ENCODE peak calls at places on chromosome 5, in seven cellular contexts. R is astrocyte of the spinal cord, H is mesothelial cell of epicardium, U is epithelial cell of esophagus, W is progenitor cell of endocrine pancreas, E is fibroblast of lung, G is A549. I is an unnamed sample.

GRCh38 chr5:55429707-55430253 is 105.0 kb downstream of the PLPP1 start:
- DNase-seq in R (no peak), H (no peak), U (no peak), W (no peak), E (no peak), G (no peak), I (no peak)

GRCh38 chr5:100840769-100841168 is 62.3 kb downstream of the ST8SIA4 start:
- DNase-seq in R (no peak), H (no peak), U (no peak), W (no peak), E (no peak), G (no peak), I (no peak)

GRCh38 chr5:172178301-172179031 is 9.6 kb downstream of the STK10 start:
- DNase-seq in R (no peak), H (no peak), U (no peak), W (no peak), E (no peak), G (no peak), I (no peak)

GRCh38 chr5:1096792-1097191 is 15.1 kb downstream of the SLC12A7 start:
- DNase-seq in R (no peak), H (no peak), U (no peak), W (no peak), E (no peak), G (no peak), I (no peak)

GRCh38 chr5:149581192-149581861 is at the start of gene ARHGEF37:
- DNase-seq in R (peak), H (peak), U (peak), W (peak), E (peak), G (no peak), I (peak)

GRCh38 chr5:113487779-113488644 is at the start of gene MCC:
- DNase-seq in R (peak), H (peak), U (peak), W (peak), E (peak), G (peak), I (peak)

GRCh38 chr5:136087961-136088871 is 44.4 kb upstream of the SMAD5 start:
- DNase-seq in R (no peak), H (no peak), U (peak), W (no peak), E (peak), G (no peak), I (no peak)

GRCh38 chr5:172973127-172973916 is 10.2 kb upstream of the ATP6V0E1 start:
- DNase-seq in R (peak), H (no peak), U (no peak), W (no peak), E (peak), G (no peak), I (no peak)

GRCh38 chr5:159971931-159972461 is 36.9 kb upstream of the TTC1 start:
- DNase-seq in R (no peak), H (peak), U (peak), W (peak), E (no peak), G (no peak), I (peak)

GRCh38 chr5:176360894-176361436 is 599 bp downstream of the KIAA1191 start:
- DNase-seq in R (no peak), H (no peak), U (peak), W (peak), E (no peak), G (peak), I (no peak)

GRCh38 chr5:167488371-167488770 is 803.1 kb upstream of the WWC1 start:
- DNase-seq in R (no peak), H (no peak), U (no peak), W (no peak), E (no peak), G (no peak), I (no peak)

GRCh38 chr5:142512680-142513042 is 173.2 kb downstream of the FGF1 start:
- DNase-seq in R (peak), H (no peak), U (peak), W (no peak), E (peak), G (no peak), I (no peak)

GRCh38 chr5:157714480-157714879 is 16.7 kb upstream of the THG1L start:
- DNase-seq in R (no peak), H (no peak), U (peak), W (no peak), E (no peak), G (no peak), I (no peak)

GRCh38 chr5:78320461-78320860 is 26.0 kb upstream of the AP3B1 start:
- DNase-seq in R (peak), H (no peak), U (peak), W (no peak), E (peak), G (no peak), I (peak)

DNA sequence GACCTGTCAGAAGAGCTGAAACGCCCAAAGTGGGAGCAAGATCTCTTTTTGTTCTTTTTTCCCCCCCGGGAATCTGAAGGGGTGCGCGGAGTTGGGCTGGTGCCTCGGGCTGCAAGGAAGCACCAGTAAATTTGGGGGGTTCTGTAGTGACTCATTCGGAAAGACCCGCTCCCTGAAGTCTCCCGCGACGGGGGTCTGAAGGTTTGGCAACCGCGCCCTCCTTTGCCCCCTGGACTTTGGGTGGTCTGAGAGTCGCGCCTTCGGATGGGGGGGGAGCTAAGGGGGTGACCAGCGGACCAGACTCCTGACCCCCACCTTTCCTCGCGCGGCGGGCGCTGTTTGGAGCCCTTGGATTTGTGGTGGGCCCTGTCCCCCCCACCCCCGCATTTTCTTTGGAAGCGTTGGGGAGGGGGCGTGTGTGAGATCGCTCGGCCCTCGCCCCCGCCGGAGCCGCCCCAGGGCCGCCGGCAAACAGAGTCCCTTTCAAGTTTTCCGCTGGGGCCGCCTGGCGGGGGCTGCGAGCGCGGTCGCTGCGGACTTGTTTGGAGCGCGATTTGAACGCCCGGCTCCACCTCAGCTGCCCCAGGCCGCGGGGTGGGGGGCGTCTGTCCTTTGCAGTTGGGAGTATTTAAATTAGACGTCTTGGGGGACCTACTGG is 2.0 kb downstream of the CXXC5 start:
- DNase-seq in R (peak), H (no peak), U (no peak), W (no peak), E (no peak), G (no peak), I (no peak)
- TF ChIP-seq CTCF in R (peak), H (peak), U (no peak), W (peak), E (peak), G (no peak), I (peak)

GRCh38 chr5:122078116-122078865 is at the start of gene LOX:
- DNase-seq in R (peak), H (no peak), U (peak), W (peak), E (peak), G (no peak), I (peak)
- TF ChIP-seq CTCF in R (no peak), H (no peak), U (no peak), W (no peak), E (no peak), G (no peak), I (no peak)

DNA sequence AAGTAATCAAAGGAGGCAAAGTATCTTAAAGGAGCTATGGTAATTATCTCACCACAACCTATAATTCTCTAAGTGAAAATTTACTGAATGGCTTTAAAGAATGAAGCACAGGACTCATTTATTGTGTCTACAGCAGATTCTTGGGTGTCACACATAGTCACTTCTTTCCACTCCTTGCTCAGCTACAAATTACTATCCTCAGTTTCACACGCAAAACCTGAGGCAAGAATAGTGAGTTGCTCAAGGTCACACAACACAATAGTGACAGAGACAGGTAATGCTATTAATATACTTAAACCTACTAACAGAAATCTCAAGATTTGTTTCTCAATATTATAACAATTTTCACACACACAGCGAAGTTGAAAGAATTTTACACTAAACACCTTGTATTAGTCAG is 120.9 kb upstream of the STK32A start:
- DNase-seq in R (no peak), H (no peak), U (no peak), W (no peak), E (no peak), G (no peak), I (no peak)
- TF ChIP-seq CTCF in R (no peak), H (no peak), U (no peak), W (no peak), E (no peak), G (no peak), I (no peak)

DNA sequence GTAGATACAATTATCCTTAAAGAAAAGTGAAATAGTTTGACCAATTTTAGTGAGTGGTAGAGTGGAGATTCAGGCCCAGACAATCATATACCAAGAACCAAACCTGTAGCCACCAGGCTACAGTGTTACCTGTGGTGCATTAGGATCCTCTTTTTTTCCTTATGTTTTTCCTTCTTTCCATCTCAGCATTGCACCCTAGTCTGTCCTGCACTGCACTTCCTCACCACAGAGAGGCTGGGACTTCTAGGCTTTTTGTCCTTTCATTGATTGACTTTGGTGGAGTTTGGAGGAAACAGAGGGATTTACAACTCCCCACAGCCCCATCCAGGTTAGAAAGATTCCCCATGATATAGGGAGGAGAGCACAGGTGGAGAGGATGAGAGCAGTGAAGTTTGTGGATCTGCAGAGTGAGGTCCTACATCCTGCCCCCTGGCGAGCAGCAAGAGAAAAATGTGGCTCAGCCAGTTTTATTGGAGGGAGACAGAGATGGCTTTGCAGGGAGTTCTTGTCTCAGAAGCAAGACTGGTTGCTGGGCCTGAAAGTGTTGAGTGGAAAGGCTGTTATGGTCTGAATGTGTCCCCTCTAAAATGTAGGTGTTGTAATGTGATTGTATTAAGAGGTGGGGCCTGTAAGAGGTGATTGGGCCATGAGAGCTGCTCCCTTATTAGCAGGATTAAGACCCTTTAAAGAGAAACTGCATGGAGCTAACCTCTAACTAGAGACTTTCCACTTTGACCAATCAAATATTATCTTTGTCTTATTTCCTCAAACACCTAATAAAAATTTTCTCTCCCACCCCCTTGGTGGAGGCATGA is 36.2 kb downstream of the KIF4B start:
- DNase-seq in R (peak), H (no peak), U (peak), W (no peak), E (no peak), G (no peak), I (no peak)
- TF ChIP-seq CTCF in R (peak), H (no peak), U (peak), W (peak), E (peak), G (peak), I (peak)

GRCh38 chr5:147397616-147398015 is 112.3 kb downstream of the DPYSL3 start:
- DNase-seq in R (no peak), H (no peak), U (no peak), W (no peak), E (no peak), G (no peak), I (no peak)
- TF ChIP-seq CTCF in R (peak), H (no peak), U (no peak), W (no peak), E (peak), G (no peak), I (no peak)

GRCh38 chr5:29001666-29002065 is 1963.3 kb upstream of the CDH9 start:
- DNase-seq in R (no peak), H (no peak), U (no peak), W (no peak), E (no peak), G (no peak), I (no peak)

GRCh38 chr5:29002481-29002880 is 1964.1 kb upstream of the CDH9 start:
- DNase-seq in R (no peak), H (no peak), U (no peak), W (no peak), E (no peak), G (no peak), I (no peak)

GRCh38 chr5:29005386-29005785 is 1967.0 kb upstream of the CDH9 start:
- DNase-seq in R (peak), H (no peak), U (no peak), W (no peak), E (no peak), G (no peak), I (no peak)
- TF ChIP-seq CTCF in R (peak), H (no peak), U (no peak), W (peak), E (no peak), G (peak), I (no peak)

DNA sequence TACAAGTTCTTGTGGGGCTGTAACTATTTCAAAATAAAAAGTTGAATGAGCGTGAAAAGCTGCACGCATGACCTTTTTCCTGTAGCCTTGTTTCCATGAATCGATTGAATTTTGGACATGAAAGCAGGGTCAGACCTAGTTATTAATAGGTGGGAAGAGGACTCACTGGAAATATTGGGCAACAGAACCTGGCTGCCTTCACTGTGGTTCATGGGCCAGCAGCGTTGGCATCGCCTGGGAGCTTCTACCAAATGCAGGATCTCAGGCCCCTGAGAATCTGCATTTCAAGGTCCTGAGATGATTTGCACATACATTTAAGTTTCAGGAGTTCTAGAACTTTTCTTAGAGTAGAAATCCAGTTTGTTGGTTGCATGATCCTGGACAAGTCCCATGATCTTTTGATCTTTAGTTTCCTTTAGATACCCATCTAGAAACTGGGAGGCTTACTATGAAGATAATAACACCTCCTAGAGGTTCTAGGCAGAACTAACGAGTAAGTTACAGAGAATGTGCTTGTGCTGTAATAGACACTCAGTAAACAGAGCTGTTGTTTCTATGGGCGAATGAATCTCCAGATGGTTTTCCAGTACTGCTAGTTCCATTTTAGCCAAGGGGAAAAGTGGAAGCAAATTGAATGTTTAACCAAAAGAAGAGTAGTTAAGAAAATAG is 12.4 kb downstream of the ANKRD33B start:
- DNase-seq in R (no peak), H (no peak), U (no peak), W (no peak), E (no peak), G (no peak), I (no peak)
- TF ChIP-seq CTCF in R (no peak), H (no peak), U (no peak), W (no peak), E (no peak), G (no peak), I (peak)

I was measured in GM13976.